ENCODE peak calls at places on chromosomes 7 and 10, in seven cellular contexts. One of them, this sample, is unnamed.

GRCh38 chr7:44101966-44102845 is 1.9 kb upstream of the AEBP1 start:
- DNase-seq in HepG2: no peak
- DNase-seq in HCT116: no peak
- DNase-seq in H1: no peak
- DNase-seq in K562: no peak
- DNase-seq in SK-N-SH: no peak
- DNase-seq in GM12878: no peak
- DNase-seq in this sample: no peak

GRCh38 chr10:35439172-35439571 is 102.9 kb downstream of the CCNY start:
- DNase-seq in H1: no peak
- DNase-seq in HCT116: no peak
- DNase-seq in SK-N-SH: no peak
- DNase-seq in K562: no peak
- DNase-seq in GM12878: no peak
- DNase-seq in HepG2: no peak
- DNase-seq in this sample: no peak

GRCh38 chr7:150788474-150789269 is 11.5 kb downstream of the TMEM176B start:
- DNase-seq in GM12878: no peak
- DNase-seq in HepG2: no peak
- DNase-seq in H1: no peak
- DNase-seq in HCT116: no peak
- DNase-seq in SK-N-SH: peak
- DNase-seq in K562: no peak
- DNase-seq in this sample: no peak

GRCh38 chr7:149850716-149851115 is 12.5 kb downstream of the ZNF862 start:
- DNase-seq in H1: no peak
- DNase-seq in GM12878: no peak
- DNase-seq in HepG2: no peak
- DNase-seq in HCT116: no peak
- DNase-seq in K562: no peak
- DNase-seq in SK-N-SH: no peak
- DNase-seq in this sample: no peak

GRCh38 chr7:141709749-141710148 is 1.6 kb downstream of the WEE2 start:
- DNase-seq in HepG2: no peak
- DNase-seq in GM12878: no peak
- DNase-seq in K562: no peak
- DNase-seq in SK-N-SH: no peak
- DNase-seq in H1: no peak
- DNase-seq in HCT116: no peak
- DNase-seq in this sample: no peak

GRCh38 chr10:85152488-85152887 is 824.1 kb downstream of the CCSER2 start:
- DNase-seq in K562: no peak
- DNase-seq in GM12878: no peak
- DNase-seq in H1: no peak
- DNase-seq in SK-N-SH: no peak
- DNase-seq in HepG2: no peak
- DNase-seq in HCT116: no peak
- DNase-seq in this sample: no peak

GRCh38 chr10:97048649-97049427 is 136.9 kb downstream of the SLIT1 start:
- DNase-seq in GM12878: no peak
- DNase-seq in HepG2: no peak
- DNase-seq in H1: no peak
- DNase-seq in SK-N-SH: no peak
- DNase-seq in HCT116: no peak
- DNase-seq in K562: no peak
- DNase-seq in this sample: no peak

GRCh38 chr10:100006241-100006886 is 3.4 kb downstream of the DNMBP start:
- DNase-seq in SK-N-SH: no peak
- DNase-seq in K562: peak
- DNase-seq in HCT116: peak
- DNase-seq in GM12878: peak
- DNase-seq in H1: no peak
- DNase-seq in HepG2: peak
- DNase-seq in this sample: peak

DNA sequence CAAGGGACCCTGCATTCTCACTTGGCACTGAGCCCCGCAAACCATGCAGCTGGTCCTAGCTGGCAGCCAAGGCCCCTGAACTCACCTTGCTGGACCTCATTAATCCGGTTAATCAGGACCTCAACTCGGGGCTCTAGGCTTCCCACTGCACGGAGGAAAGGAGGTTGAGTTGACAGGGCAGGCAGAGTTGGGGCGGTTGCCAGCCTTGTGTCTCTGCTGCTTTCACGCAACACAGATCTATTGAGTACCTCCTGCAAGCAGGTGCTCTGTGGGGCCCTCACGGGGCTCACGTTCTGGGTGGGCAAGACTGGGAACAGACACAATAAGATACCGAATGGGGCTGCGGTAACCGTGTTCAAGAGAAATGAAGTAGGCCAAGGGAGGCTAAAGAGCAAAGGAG is 6.2 kb downstream of the SYCE1 start:
- DNase-seq in K562: no peak
- DNase-seq in HCT116: no peak
- DNase-seq in H1: no peak
- DNase-seq in GM12878: no peak
- DNase-seq in HepG2: no peak
- DNase-seq in SK-N-SH: no peak
- DNase-seq in this sample: no peak
- TF ChIP-seq POLR2AphosphoS5 in K562: no peak
- TF ChIP-seq POLR2AphosphoS5 in HCT116: no peak
- TF ChIP-seq POLR2AphosphoS5 in H1: no peak
- TF ChIP-seq POLR2AphosphoS5 in GM12878: no peak
- TF ChIP-seq POLR2AphosphoS5 in HepG2: no peak
- TF ChIP-seq POLR2AphosphoS5 in SK-N-SH: no peak
- TF ChIP-seq POLR2AphosphoS5 in this sample: no peak

DNA sequence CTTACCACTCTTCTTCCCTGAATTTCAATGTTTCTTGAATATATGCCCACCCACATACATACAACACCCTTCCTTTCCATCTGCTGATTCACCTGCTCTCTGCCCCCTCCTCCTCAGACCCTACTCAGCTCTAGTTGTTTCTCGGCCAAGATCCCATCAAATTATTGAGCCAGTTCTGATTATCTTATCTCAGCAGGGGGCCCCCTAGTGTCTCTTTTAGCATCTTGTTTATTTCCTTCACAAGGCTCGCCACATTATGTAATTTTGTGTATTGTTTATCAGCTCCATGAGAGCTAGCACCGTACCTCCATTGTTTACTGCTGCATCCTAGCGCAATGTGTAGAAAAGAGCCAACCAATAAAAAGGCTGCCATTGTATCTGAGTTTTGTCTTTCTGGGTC is 71.9 kb downstream of the FAM13C start:
- DNase-seq in H1: no peak
- DNase-seq in SK-N-SH: peak
- DNase-seq in K562: no peak
- DNase-seq in HepG2: peak
- DNase-seq in GM12878: no peak
- DNase-seq in HCT116: no peak
- DNase-seq in this sample: no peak
- TF ChIP-seq CTCF in H1: no peak
- TF ChIP-seq CTCF in SK-N-SH: peak
- TF ChIP-seq CTCF in K562: no peak
- TF ChIP-seq CTCF in HepG2: peak
- TF ChIP-seq CTCF in GM12878: peak
- TF ChIP-seq CTCF in HCT116: no peak
- TF ChIP-seq CTCF in this sample: peak

GRCh38 chr7:84399661-84400060 is 205.1 kb upstream of the SEMA3A start:
- DNase-seq in K562: no peak
- DNase-seq in SK-N-SH: no peak
- DNase-seq in HepG2: no peak
- DNase-seq in GM12878: no peak
- DNase-seq in HCT116: no peak
- DNase-seq in H1: no peak
- DNase-seq in this sample: no peak
- TF ChIP-seq SIN3A in K562: no peak
- TF ChIP-seq SIN3A in SK-N-SH: no peak
- TF ChIP-seq SIN3A in HepG2: no peak
- TF ChIP-seq SIN3A in GM12878: no peak
- TF ChIP-seq SIN3A in HCT116: no peak
- TF ChIP-seq SIN3A in H1: no peak
- TF ChIP-seq SIN3A in this sample: no peak

DNA sequence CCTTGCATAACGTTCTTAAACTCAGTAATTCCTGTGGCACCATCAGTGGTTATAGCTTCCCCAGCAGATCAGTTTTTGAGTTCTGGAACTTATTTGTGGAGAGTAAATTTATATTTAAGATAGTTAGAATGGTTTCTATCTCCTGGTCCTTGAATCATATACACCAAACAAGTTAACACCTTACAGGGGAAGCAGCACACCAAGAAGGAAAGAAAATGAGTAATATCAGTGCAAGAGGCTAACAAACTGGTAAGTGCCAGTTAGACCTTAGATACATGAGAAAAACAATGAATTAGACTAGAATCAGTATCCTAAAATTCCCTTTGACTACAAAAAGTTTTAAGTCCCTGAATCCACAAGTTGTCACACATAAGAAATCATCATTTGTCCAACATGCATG is 54.2 kb downstream of the ABI1 start:
- DNase-seq in HCT116: no peak
- DNase-seq in SK-N-SH: no peak
- DNase-seq in HepG2: no peak
- DNase-seq in GM12878: no peak
- DNase-seq in K562: no peak
- DNase-seq in H1: no peak
- DNase-seq in this sample: no peak
- TF ChIP-seq POLR2AphosphoS5 in HCT116: no peak
- TF ChIP-seq POLR2AphosphoS5 in SK-N-SH: no peak
- TF ChIP-seq POLR2AphosphoS5 in HepG2: no peak
- TF ChIP-seq POLR2AphosphoS5 in GM12878: no peak
- TF ChIP-seq POLR2AphosphoS5 in K562: no peak
- TF ChIP-seq POLR2AphosphoS5 in H1: no peak
- TF ChIP-seq POLR2AphosphoS5 in this sample: no peak

DNA sequence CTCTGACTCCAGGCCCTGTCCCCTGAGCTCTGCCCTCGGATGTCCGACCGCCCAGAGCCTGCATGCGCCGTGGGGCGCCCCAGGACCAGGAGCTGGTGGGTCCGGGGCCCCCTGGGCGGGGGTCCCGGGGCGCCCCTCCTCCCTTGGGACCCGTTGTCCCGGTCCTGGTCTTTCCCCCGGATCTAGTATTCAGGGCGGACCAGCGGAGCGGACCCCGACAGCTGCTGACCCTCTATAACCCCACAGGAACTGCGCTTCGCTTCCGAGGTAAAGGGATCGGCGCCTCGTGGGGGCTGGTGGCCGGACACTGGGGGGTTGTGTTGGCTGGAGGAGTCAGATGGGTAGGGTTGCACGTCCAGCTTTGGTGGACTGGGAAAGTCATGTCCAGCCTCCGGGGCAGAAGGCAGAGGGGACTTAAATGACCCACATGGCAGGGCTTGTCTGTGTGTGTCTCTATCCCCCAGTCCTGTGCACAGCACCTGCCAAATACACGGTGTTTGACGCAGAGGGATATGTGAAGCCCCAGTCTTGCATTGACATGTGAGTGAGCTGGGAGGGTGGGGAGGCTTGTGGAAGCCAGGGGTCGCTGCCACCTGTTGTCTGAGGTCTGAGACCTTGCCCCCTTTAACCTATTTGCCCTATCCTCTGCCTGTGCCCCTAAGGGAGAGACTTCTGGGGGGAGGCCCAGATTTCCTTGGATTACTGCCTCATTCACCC is 548 bp downstream of the MOSPD3 start:
- DNase-seq in HCT116: no peak
- DNase-seq in GM12878: no peak
- DNase-seq in H1: no peak
- DNase-seq in SK-N-SH: peak
- DNase-seq in K562: peak
- DNase-seq in HepG2: peak
- DNase-seq in this sample: no peak
- TF ChIP-seq CTCF in HCT116: peak
- TF ChIP-seq CTCF in GM12878: no peak
- TF ChIP-seq CTCF in H1: peak
- TF ChIP-seq CTCF in SK-N-SH: peak
- TF ChIP-seq CTCF in K562: peak
- TF ChIP-seq CTCF in HepG2: peak
- TF ChIP-seq CTCF in this sample: no peak

DNA sequence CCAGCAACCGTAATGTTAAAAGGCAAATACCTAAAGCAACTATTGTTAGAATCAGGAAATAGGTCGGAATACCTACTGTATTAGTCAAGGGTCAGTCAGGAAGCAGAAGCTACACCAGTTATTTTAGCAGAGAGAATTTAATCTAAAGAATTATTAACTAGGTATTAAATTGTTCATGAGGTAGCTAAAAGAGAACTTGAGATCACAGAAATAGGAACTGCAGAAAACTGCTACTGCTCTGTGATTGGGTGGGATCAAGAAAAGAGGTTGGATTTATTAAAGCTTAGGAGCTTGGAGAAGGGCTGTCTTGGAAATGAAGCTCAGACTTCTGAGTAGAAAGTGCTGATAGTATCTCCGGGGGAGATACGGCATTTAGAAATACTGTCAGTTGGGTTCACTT is 20.0 kb upstream of the ZNF438 start:
- DNase-seq in SK-N-SH: no peak
- DNase-seq in HCT116: no peak
- DNase-seq in H1: no peak
- DNase-seq in GM12878: no peak
- DNase-seq in K562: no peak
- DNase-seq in HepG2: no peak
- DNase-seq in this sample: no peak
- TF ChIP-seq SIN3A in SK-N-SH: no peak
- TF ChIP-seq SIN3A in HCT116: no peak
- TF ChIP-seq SIN3A in H1: no peak
- TF ChIP-seq SIN3A in GM12878: no peak
- TF ChIP-seq SIN3A in K562: no peak
- TF ChIP-seq SIN3A in HepG2: no peak
- TF ChIP-seq SIN3A in this sample: no peak

DNA sequence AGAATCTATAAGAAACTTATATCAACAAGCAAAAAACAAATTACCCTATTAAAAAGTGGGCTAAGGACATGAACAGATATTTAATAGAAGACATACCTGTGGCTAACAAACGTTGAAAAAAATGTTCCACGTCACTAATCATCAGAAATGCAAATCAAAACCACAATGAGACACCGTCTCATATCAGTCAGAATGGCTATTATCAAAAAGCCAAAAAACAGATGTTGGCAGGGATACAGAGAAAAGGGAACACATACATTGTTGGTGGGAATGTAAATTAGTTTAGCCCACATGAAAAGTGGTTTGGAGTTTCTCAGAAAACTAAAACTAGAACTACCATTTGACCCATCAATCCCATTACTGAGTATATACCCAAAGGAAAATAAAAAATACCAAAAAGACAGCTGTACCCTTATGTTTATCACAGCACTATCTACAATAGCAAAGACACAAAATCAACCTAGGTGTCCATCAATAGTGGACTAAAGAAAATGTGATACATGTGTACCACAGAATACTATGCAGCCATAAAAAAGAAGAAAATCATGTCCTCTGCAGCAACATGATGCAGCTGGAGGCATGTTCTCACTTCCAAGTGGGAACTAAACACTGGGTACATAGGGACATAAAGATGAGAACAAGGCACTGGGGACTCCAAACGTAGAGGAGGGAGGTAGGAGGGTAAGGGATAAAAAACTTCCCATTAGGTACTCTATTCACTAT is 83.8 kb upstream of the TMEM168 start:
- DNase-seq in K562: no peak
- DNase-seq in GM12878: peak
- DNase-seq in HCT116: no peak
- DNase-seq in HepG2: no peak
- DNase-seq in SK-N-SH: no peak
- DNase-seq in H1: no peak
- DNase-seq in this sample: no peak
- TF ChIP-seq POLR2AphosphoS5 in K562: no peak
- TF ChIP-seq POLR2AphosphoS5 in GM12878: no peak
- TF ChIP-seq POLR2AphosphoS5 in HCT116: no peak
- TF ChIP-seq POLR2AphosphoS5 in HepG2: no peak
- TF ChIP-seq POLR2AphosphoS5 in SK-N-SH: no peak
- TF ChIP-seq POLR2AphosphoS5 in H1: no peak
- TF ChIP-seq POLR2AphosphoS5 in this sample: no peak

This sample was measured in Panc1.